ENCODE peak calls at places on chromosomes 16 and 17, in eight cellular contexts. One of them, this sample, is unnamed.

GRCh38 chr16:5428932-5429331 is 331.3 kb upstream of the EEF2KMT start:
- DNase-seq in T-helper 2 cell: no peak
- DNase-seq in neural crest cell: no peak
- DNase-seq in ELF-1: peak; percentile 77
- DNase-seq in OCI-M1: peak; percentile 1
- DNase-seq in NCI-H526 treated with DMSO at 0.1 percent for 48 hours: no peak
- DNase-seq in CD4-positive, alpha-beta memory T cell: no peak
- DNase-seq in vagina: no peak
- DNase-seq in this sample: peak; percentile 76

GRCh38 chr16:81443688-81444447 is 740 bp upstream of the CMIP start:
- DNase-seq in T-helper 2 cell: no peak
- DNase-seq in neural crest cell: peak; percentile 35
- DNase-seq in ELF-1: peak; percentile 32
- DNase-seq in OCI-M1: no peak
- DNase-seq in NCI-H526 treated with DMSO at 0.1 percent for 48 hours: no peak
- DNase-seq in CD4-positive, alpha-beta memory T cell: no peak
- DNase-seq in vagina: no peak
- DNase-seq in this sample: no peak

GRCh38 chr17:78290671-78291070 is 59.2 kb downstream of the TMEM235 start:
- DNase-seq in T-helper 2 cell: no peak
- DNase-seq in neural crest cell: no peak
- DNase-seq in ELF-1: no peak
- DNase-seq in OCI-M1: no peak
- DNase-seq in NCI-H526 treated with DMSO at 0.1 percent for 48 hours: no peak
- DNase-seq in CD4-positive, alpha-beta memory T cell: no peak
- DNase-seq in vagina: no peak
- DNase-seq in this sample: no peak

GRCh38 chr17:74972107-74972972 is at the start of gene HID1:
- DNase-seq in T-helper 2 cell: peak; percentile 57
- DNase-seq in neural crest cell: peak; percentile 59
- DNase-seq in ELF-1: peak; percentile 65
- DNase-seq in OCI-M1: no peak
- DNase-seq in NCI-H526 treated with DMSO at 0.1 percent for 48 hours: peak; percentile 39
- DNase-seq in CD4-positive, alpha-beta memory T cell: peak; percentile 71
- DNase-seq in vagina: peak; percentile 54
- DNase-seq in this sample: peak; percentile 98

GRCh38 chr16:88316151-88316550 is 66.6 kb upstream of the ZNF469 start:
- DNase-seq in T-helper 2 cell: no peak
- DNase-seq in neural crest cell: no peak
- DNase-seq in ELF-1: no peak
- DNase-seq in OCI-M1: no peak
- DNase-seq in NCI-H526 treated with DMSO at 0.1 percent for 48 hours: no peak
- DNase-seq in CD4-positive, alpha-beta memory T cell: no peak
- DNase-seq in vagina: no peak
- DNase-seq in this sample: peak; percentile 62

GRCh38 chr16:87201052-87201451 is 116.1 kb downstream of the C16orf95 start:
- DNase-seq in T-helper 2 cell: no peak
- DNase-seq in neural crest cell: no peak
- DNase-seq in ELF-1: no peak
- DNase-seq in OCI-M1: no peak
- DNase-seq in NCI-H526 treated with DMSO at 0.1 percent for 48 hours: no peak
- DNase-seq in CD4-positive, alpha-beta memory T cell: no peak
- DNase-seq in vagina: no peak
- DNase-seq in this sample: no peak

GRCh38 chr16:82653550-82654511 is 27.1 kb downstream of the CDH13 start:
- DNase-seq in T-helper 2 cell: peak; percentile 66
- DNase-seq in neural crest cell: no peak
- DNase-seq in ELF-1: peak; percentile 73
- DNase-seq in OCI-M1: peak; percentile 49
- DNase-seq in NCI-H526 treated with DMSO at 0.1 percent for 48 hours: no peak
- DNase-seq in CD4-positive, alpha-beta memory T cell: peak; percentile 71
- DNase-seq in vagina: no peak
- DNase-seq in this sample: no peak

GRCh38 chr17:237406-237955 is 56.0 kb upstream of the DOC2B start:
- DNase-seq in T-helper 2 cell: no peak
- DNase-seq in neural crest cell: no peak
- DNase-seq in ELF-1: peak; percentile 62
- DNase-seq in OCI-M1: no peak
- DNase-seq in NCI-H526 treated with DMSO at 0.1 percent for 48 hours: no peak
- DNase-seq in CD4-positive, alpha-beta memory T cell: no peak
- DNase-seq in vagina: no peak
- DNase-seq in this sample: peak; percentile 66

GRCh38 chr17:63399316-63399715 is 46.8 kb downstream of the CYB561 start:
- DNase-seq in T-helper 2 cell: no peak
- DNase-seq in neural crest cell: no peak
- DNase-seq in ELF-1: no peak
- DNase-seq in OCI-M1: no peak
- DNase-seq in NCI-H526 treated with DMSO at 0.1 percent for 48 hours: no peak
- DNase-seq in CD4-positive, alpha-beta memory T cell: no peak
- DNase-seq in vagina: no peak
- DNase-seq in this sample: no peak

GRCh38 chr17:60371818-60372510 is 20.0 kb downstream of the USP32 start:
- DNase-seq in T-helper 2 cell: no peak
- DNase-seq in neural crest cell: no peak
- DNase-seq in ELF-1: no peak
- DNase-seq in OCI-M1: peak; percentile 73
- DNase-seq in NCI-H526 treated with DMSO at 0.1 percent for 48 hours: no peak
- DNase-seq in CD4-positive, alpha-beta memory T cell: no peak
- DNase-seq in vagina: no peak
- DNase-seq in this sample: no peak

GRCh38 chr17:31251075-31251474 is 46.0 kb downstream of the OMG start:
- DNase-seq in T-helper 2 cell: no peak
- DNase-seq in neural crest cell: no peak
- DNase-seq in ELF-1: peak; percentile 10
- DNase-seq in OCI-M1: no peak
- DNase-seq in NCI-H526 treated with DMSO at 0.1 percent for 48 hours: no peak
- DNase-seq in CD4-positive, alpha-beta memory T cell: no peak
- DNase-seq in vagina: no peak
- DNase-seq in this sample: no peak

GRCh38 chr16:1749152-1750117 is 21.9 kb downstream of the NME3 start:
- DNase-seq in T-helper 2 cell: no peak
- DNase-seq in neural crest cell: no peak
- DNase-seq in ELF-1: no peak
- DNase-seq in OCI-M1: no peak
- DNase-seq in NCI-H526 treated with DMSO at 0.1 percent for 48 hours: no peak
- DNase-seq in CD4-positive, alpha-beta memory T cell: no peak
- DNase-seq in vagina: no peak
- DNase-seq in this sample: no peak

GRCh38 chr16:75118943-75119539 is 2.5 kb upstream of the LDHD start:
- DNase-seq in T-helper 2 cell: no peak
- DNase-seq in neural crest cell: no peak
- DNase-seq in ELF-1: peak; percentile 3
- DNase-seq in OCI-M1: no peak
- DNase-seq in NCI-H526 treated with DMSO at 0.1 percent for 48 hours: no peak
- DNase-seq in CD4-positive, alpha-beta memory T cell: no peak
- DNase-seq in vagina: no peak
- DNase-seq in this sample: no peak

GRCh38 chr17:67476787-67477335 is 99.8 kb downstream of the PITPNC1 start:
- DNase-seq in T-helper 2 cell: no peak
- DNase-seq in neural crest cell: no peak
- DNase-seq in ELF-1: no peak
- DNase-seq in OCI-M1: no peak
- DNase-seq in NCI-H526 treated with DMSO at 0.1 percent for 48 hours: no peak
- DNase-seq in CD4-positive, alpha-beta memory T cell: no peak
- DNase-seq in vagina: no peak
- DNase-seq in this sample: no peak

GRCh38 chr17:28466001-28466400 is 7.4 kb upstream of the SLC13A2 start:
- DNase-seq in T-helper 2 cell: no peak
- DNase-seq in neural crest cell: no peak
- DNase-seq in ELF-1: no peak
- DNase-seq in OCI-M1: no peak
- DNase-seq in NCI-H526 treated with DMSO at 0.1 percent for 48 hours: no peak
- DNase-seq in CD4-positive, alpha-beta memory T cell: no peak
- DNase-seq in vagina: no peak
- DNase-seq in this sample: no peak

GRCh38 chr16:7335991-7336634 is 3.5 kb downstream of the RBFOX1 start:
- DNase-seq in T-helper 2 cell: no peak
- DNase-seq in neural crest cell: no peak
- DNase-seq in ELF-1: no peak
- DNase-seq in OCI-M1: no peak
- DNase-seq in NCI-H526 treated with DMSO at 0.1 percent for 48 hours: no peak
- DNase-seq in CD4-positive, alpha-beta memory T cell: no peak
- DNase-seq in vagina: peak; percentile 56
- DNase-seq in this sample: no peak

GRCh38 chr16:77955127-77955526 is 67.2 kb upstream of the CLEC3A start:
- DNase-seq in T-helper 2 cell: no peak
- DNase-seq in neural crest cell: no peak
- DNase-seq in ELF-1: no peak
- DNase-seq in OCI-M1: no peak
- DNase-seq in NCI-H526 treated with DMSO at 0.1 percent for 48 hours: no peak
- DNase-seq in CD4-positive, alpha-beta memory T cell: no peak
- DNase-seq in vagina: no peak
- DNase-seq in this sample: no peak

GRCh38 chr17:61294777-61295176 is 104.9 kb upstream of the TBX2 start:
- DNase-seq in T-helper 2 cell: no peak
- DNase-seq in neural crest cell: no peak
- DNase-seq in ELF-1: peak; percentile 78
- DNase-seq in OCI-M1: no peak
- DNase-seq in NCI-H526 treated with DMSO at 0.1 percent for 48 hours: no peak
- DNase-seq in CD4-positive, alpha-beta memory T cell: no peak
- DNase-seq in vagina: no peak
- DNase-seq in this sample: no peak

GRCh38 chr17:2435852-2436251 is 35.0 kb upstream of the MNT start:
- DNase-seq in T-helper 2 cell: no peak
- DNase-seq in neural crest cell: no peak
- DNase-seq in ELF-1: no peak
- DNase-seq in OCI-M1: no peak
- DNase-seq in NCI-H526 treated with DMSO at 0.1 percent for 48 hours: no peak
- DNase-seq in CD4-positive, alpha-beta memory T cell: no peak
- DNase-seq in vagina: no peak
- DNase-seq in this sample: no peak

GRCh38 chr16:55323637-55324490 is at the start of gene IRX6:
- DNase-seq in T-helper 2 cell: no peak
- DNase-seq in neural crest cell: peak; percentile 59
- DNase-seq in ELF-1: peak; percentile 93
- DNase-seq in OCI-M1: no peak
- DNase-seq in NCI-H526 treated with DMSO at 0.1 percent for 48 hours: no peak
- DNase-seq in CD4-positive, alpha-beta memory T cell: no peak
- DNase-seq in vagina: peak; percentile 52
- DNase-seq in this sample: peak; percentile 91

GRCh38 chr16:918068-918467 is 52.7 kb downstream of the LMF1 start:
- DNase-seq in T-helper 2 cell: no peak
- DNase-seq in neural crest cell: no peak
- DNase-seq in ELF-1: no peak
- DNase-seq in OCI-M1: no peak
- DNase-seq in NCI-H526 treated with DMSO at 0.1 percent for 48 hours: no peak
- DNase-seq in CD4-positive, alpha-beta memory T cell: no peak
- DNase-seq in vagina: no peak
- DNase-seq in this sample: no peak

This sample was measured in H7.